ENCODE peak calls at places on chromosomes 3 and 15, in four cellular contexts. One of them, this sample, is unnamed.

GRCh38 chr3:31829011-31829410 is 152.1 kb downstream of the OSBPL10 start:
- DNase-seq in Peyer's patch: no peak
- DNase-seq in CD8-positive, alpha-beta T cell: no peak
- DNase-seq in GM23248: no peak
- DNase-seq in this sample: no peak

GRCh38 chr3:70360985-70361384 is 48.5 kb upstream of the MDFIC2 start:
- DNase-seq in Peyer's patch: no peak
- DNase-seq in CD8-positive, alpha-beta T cell: no peak
- DNase-seq in GM23248: peak; percentile 46
- DNase-seq in this sample: peak; percentile 20

GRCh38 chr3:196902296-196902695 is 34.6 kb downstream of the SENP5 start:
- DNase-seq in Peyer's patch: no peak
- DNase-seq in CD8-positive, alpha-beta T cell: no peak
- DNase-seq in GM23248: no peak
- DNase-seq in this sample: no peak

GRCh38 chr3:62446337-62446940 is 73.1 kb upstream of the FEZF2 start:
- DNase-seq in Peyer's patch: no peak
- DNase-seq in CD8-positive, alpha-beta T cell: no peak
- DNase-seq in GM23248: no peak
- DNase-seq in this sample: no peak

GRCh38 chr3:149579838-149580542 is 77.8 kb downstream of the WWTR1 start:
- DNase-seq in Peyer's patch: no peak
- DNase-seq in CD8-positive, alpha-beta T cell: no peak
- DNase-seq in GM23248: peak; percentile 85
- DNase-seq in this sample: peak; percentile 64

GRCh38 chr3:59299561-59299960 is 249.7 kb upstream of the CFAP20DC start:
- DNase-seq in Peyer's patch: no peak
- DNase-seq in CD8-positive, alpha-beta T cell: no peak
- DNase-seq in GM23248: no peak
- DNase-seq in this sample: no peak

GRCh38 chr15:70358011-70358819 is 260.5 kb upstream of the TLE3 start:
- DNase-seq in Peyer's patch: no peak
- DNase-seq in CD8-positive, alpha-beta T cell: no peak
- DNase-seq in GM23248: no peak
- DNase-seq in this sample: no peak

GRCh38 chr15:75230524-75231371 is 27.4 kb upstream of the GOLGA6C start:
- DNase-seq in Peyer's patch: no peak
- DNase-seq in CD8-positive, alpha-beta T cell: no peak
- DNase-seq in GM23248: no peak
- DNase-seq in this sample: no peak

GRCh38 chr3:71726106-71726505 is 904 bp upstream of the EIF4E3 start:
- DNase-seq in Peyer's patch: peak; percentile 36
- DNase-seq in CD8-positive, alpha-beta T cell: peak; percentile 50
- DNase-seq in GM23248: no peak
- DNase-seq in this sample: no peak

GRCh38 chr3:105402287-105402801 is 35.6 kb downstream of the ALCAM start:
- DNase-seq in Peyer's patch: no peak
- DNase-seq in CD8-positive, alpha-beta T cell: no peak
- DNase-seq in GM23248: peak; percentile 31
- DNase-seq in this sample: no peak

GRCh38 chr3:36409862-36410261 is 29.6 kb downstream of the STAC start:
- DNase-seq in Peyer's patch: no peak
- DNase-seq in CD8-positive, alpha-beta T cell: no peak
- DNase-seq in GM23248: no peak
- DNase-seq in this sample: no peak

GRCh38 chr15:51483985-51484384 is 138.6 kb downstream of the DMXL2 start:
- DNase-seq in Peyer's patch: no peak
- DNase-seq in CD8-positive, alpha-beta T cell: no peak
- DNase-seq in GM23248: no peak
- DNase-seq in this sample: no peak

GRCh38 chr15:55279746-55280351 is 9.8 kb downstream of the RAB27A start:
- DNase-seq in Peyer's patch: peak; percentile 39
- DNase-seq in CD8-positive, alpha-beta T cell: peak; percentile 63
- DNase-seq in GM23248: peak; percentile 96
- DNase-seq in this sample: peak; percentile 91

GRCh38 chr3:159326998-159327397 is 525.1 kb downstream of the MFSD1 start:
- DNase-seq in Peyer's patch: no peak
- DNase-seq in CD8-positive, alpha-beta T cell: no peak
- DNase-seq in GM23248: no peak
- DNase-seq in this sample: no peak

GRCh38 chr3:21944251-21944650 is 193.2 kb upstream of the ZNF385D start:
- DNase-seq in Peyer's patch: no peak
- DNase-seq in CD8-positive, alpha-beta T cell: no peak
- DNase-seq in GM23248: no peak
- DNase-seq in this sample: no peak

GRCh38 chr15:75646944-75647364 is 758 bp upstream of the SNX33 start:
- DNase-seq in Peyer's patch: peak; percentile 20
- DNase-seq in CD8-positive, alpha-beta T cell: no peak
- DNase-seq in GM23248: no peak
- DNase-seq in this sample: no peak

GRCh38 chr3:158911586-158911985 is 109.7 kb downstream of the MFSD1 start:
- DNase-seq in Peyer's patch: no peak
- DNase-seq in CD8-positive, alpha-beta T cell: no peak
- DNase-seq in GM23248: peak; percentile 12
- DNase-seq in this sample: no peak

GRCh38 chr3:179967622-179968021 is 69.1 kb downstream of the PEX5L start:
- DNase-seq in Peyer's patch: no peak
- DNase-seq in CD8-positive, alpha-beta T cell: no peak
- DNase-seq in GM23248: peak; percentile 37
- DNase-seq in this sample: no peak

This sample was measured in dermis blood vessel endothelial cell.